ENCODE peak calls at places on chromosomes 1 and 21, in eight cellular contexts. O is endothelial cell of umbilical vein, V is PC-9, P is IMR-90, U is HCT116, Y is mammary epithelial cell, I is K562, K is SK-N-SH. B is an unnamed sample.
A peak's percentile ranks its signal among the peaks of the same experiment; 100 is the strongest.

GRCh38 chr1:183610053-183610452 is 19.8 kb upstream of the NCF2 start:
- DNase-seq in V (no peak), I (no peak), O (peak; percentile 45), Y (no peak), P (no peak), U (no peak), K (no peak), B (no peak)

GRCh38 chr1:9294440-9294773 is 1.7 kb downstream of the SPSB1 start:
- DNase-seq in O (peak; percentile 85), V (peak; percentile 82), I (no peak), U (no peak), Y (peak; percentile 89), P (peak; percentile 96), K (no peak), B (no peak)

GRCh38 chr1:7097938-7098592 is 312.8 kb downstream of the CAMTA1 start:
- DNase-seq in O (no peak), U (no peak), V (no peak), Y (no peak), P (no peak), I (no peak), K (no peak), B (no peak)

GRCh38 chr21:43959231-43960041 is 52.7 kb upstream of the TRAPPC10 start:
- DNase-seq in I (no peak), Y (no peak), P (no peak), U (no peak), O (no peak), K (no peak), V (no peak), B (no peak)

GRCh38 chr1:79386730-79387129 is 380.2 kb upstream of the ADGRL4 start:
- DNase-seq in O (no peak), I (no peak), U (no peak), P (no peak), V (peak; percentile 22), K (no peak), Y (no peak), B (no peak)

GRCh38 chr1:244322181-244322580 is 129.5 kb downstream of the ADSS2 start:
- DNase-seq in Y (no peak), I (no peak), K (no peak), P (no peak), V (no peak), U (no peak), O (no peak), B (no peak)

GRCh38 chr1:8472668-8473067 is 154.8 kb downstream of the SLC45A1 start:
- DNase-seq in O (no peak), U (no peak), Y (no peak), I (no peak), K (no peak), P (no peak), V (peak; percentile 68), B (no peak)

GRCh38 chr1:246293366-246294121 is 213.5 kb downstream of the SMYD3 start:
- DNase-seq in U (no peak), V (no peak), K (no peak), Y (no peak), P (no peak), O (no peak), I (no peak), B (no peak)

GRCh38 chr1:53112271-53112774 is 30.1 kb downstream of the SLC1A7 start:
- DNase-seq in U (no peak), P (peak; percentile 87), I (no peak), K (no peak), O (no peak), Y (no peak), V (peak; percentile 76), B (no peak)

GRCh38 chr1:201226859-201227488 is 36.4 kb downstream of the IGFN1 start:
- DNase-seq in P (no peak), V (no peak), I (no peak), U (no peak), O (no peak), Y (no peak), K (no peak), B (no peak)

GRCh38 chr1:156584813-156585212 is 5.3 kb downstream of the TTC24 start:
- DNase-seq in Y (no peak), U (no peak), P (no peak), K (peak; percentile 65), O (no peak), V (no peak), I (peak; percentile 57), B (peak; percentile 50)

GRCh38 chr1:3247521-3248031 is 178.6 kb downstream of the PRDM16 start:
- DNase-seq in V (no peak), P (no peak), Y (peak; percentile 2), K (no peak), U (no peak), O (no peak), I (no peak), B (peak; percentile 60)

GRCh38 chr1:182484531-182485257 is 34.7 kb downstream of the RGSL1 start:
- DNase-seq in V (no peak), K (peak; percentile 7), P (no peak), O (no peak), I (no peak), Y (peak; percentile 2), U (peak; percentile 16), B (peak; percentile 46)

GRCh38 chr1:116777831-116778830 is 23.9 kb downstream of the CD2 start:
- DNase-seq in Y (peak; percentile 78), P (peak; percentile 66), U (no peak), V (peak; percentile 37), K (no peak), I (no peak), O (no peak), B (no peak)

GRCh38 chr1:221097479-221098281 is 218.4 kb downstream of the HLX start:
- DNase-seq in O (no peak), P (peak; percentile 88), I (no peak), U (no peak), Y (peak; percentile 30), K (no peak), V (peak; percentile 37), B (no peak)

GRCh38 chr1:210233216-210233494 is 559 bp downstream of the SERTAD4 start:
- DNase-seq in Y (no peak), O (peak; percentile 36), U (no peak), K (peak; percentile 72), I (no peak), V (no peak), P (no peak), B (peak; percentile 56)

GRCh38 chr1:115098979-115099692 is 9.8 kb upstream of the TSPAN2 start:
- DNase-seq in V (peak; percentile 95), K (no peak), I (no peak), O (peak; percentile 65), Y (peak; percentile 41), U (no peak), P (peak; percentile 26), B (no peak)

GRCh38 chr1:201313086-201313485 is 29.8 kb downstream of the PKP1 start:
- DNase-seq in P (no peak), Y (no peak), V (no peak), U (no peak), I (no peak), K (no peak), O (no peak), B (no peak)

GRCh38 chr1:198300451-198300850 is 143.7 kb downstream of the NEK7 start:
- DNase-seq in P (no peak), V (no peak), U (no peak), I (no peak), O (no peak), Y (no peak), K (no peak), B (no peak)

GRCh38 chr1:31073044-31073443 is 7.5 kb upstream of the PUM1 start:
- DNase-seq in U (no peak), O (no peak), P (no peak), I (no peak), V (no peak), K (no peak), Y (no peak), B (no peak)

GRCh38 chr1:51957618-51958017 is 32.9 kb downstream of the RAB3B start:
- DNase-seq in P (no peak), V (no peak), O (no peak), Y (no peak), I (no peak), K (no peak), U (no peak), B (peak; percentile 32)

DNA sequence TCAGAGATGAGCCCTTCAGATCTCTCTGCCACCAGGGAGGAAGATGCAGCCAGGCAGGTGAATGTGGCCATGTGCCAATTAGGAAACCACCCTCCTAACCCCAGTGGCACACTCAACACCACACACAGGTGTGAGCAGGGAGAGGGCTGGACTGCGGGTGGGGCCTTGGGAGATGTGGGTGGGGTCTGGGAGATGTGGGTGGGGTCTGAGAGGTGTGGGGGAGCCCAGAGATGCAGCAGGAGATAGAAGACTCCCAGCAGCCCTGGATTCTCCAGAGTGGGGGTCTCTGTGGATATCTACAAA is 43.2 kb upstream of the COL6A1 start:
- DNase-seq in O (no peak), V (no peak), I (no peak), U (no peak), K (peak; percentile 16), P (no peak), Y (no peak), B (no peak)
- H3K9me3 ChIP-seq in O (no peaks in the 10 kb centered on the region), V (no peaks in the 10 kb centered on the region), I (no peaks in the 10 kb centered on the region), U (no peaks in the 10 kb centered on the region), K (peaks cover 5% of the 10 kb centered on the region), P (peaks cover 27% of the 10 kb centered on the region), Y (peaks cover 12% of the 10 kb centered on the region), B (no peaks in the 10 kb centered on the region)

GRCh38 chr1:21781971-21782867 is 730 bp downstream of the USP48 start:
- DNase-seq in V (peak; percentile 37), K (peak; percentile 54), O (peak; percentile 85), P (peak; percentile 54), Y (peak; percentile 65), U (no peak), I (peak; percentile 25), B (peak; percentile 76)
- H2AFZ ChIP-seq in V (peak overlapping the region; percentile 92), K (peak overlapping the region; percentile 67), O (peak overlapping the region; percentile 23), P (peak overlapping the region; percentile 98), Y (peak overlapping the region; percentile 85), U (no peak overlapping the region), I (peak overlapping the region; percentile 86), B (peak overlapping the region; percentile 99)

DNA sequence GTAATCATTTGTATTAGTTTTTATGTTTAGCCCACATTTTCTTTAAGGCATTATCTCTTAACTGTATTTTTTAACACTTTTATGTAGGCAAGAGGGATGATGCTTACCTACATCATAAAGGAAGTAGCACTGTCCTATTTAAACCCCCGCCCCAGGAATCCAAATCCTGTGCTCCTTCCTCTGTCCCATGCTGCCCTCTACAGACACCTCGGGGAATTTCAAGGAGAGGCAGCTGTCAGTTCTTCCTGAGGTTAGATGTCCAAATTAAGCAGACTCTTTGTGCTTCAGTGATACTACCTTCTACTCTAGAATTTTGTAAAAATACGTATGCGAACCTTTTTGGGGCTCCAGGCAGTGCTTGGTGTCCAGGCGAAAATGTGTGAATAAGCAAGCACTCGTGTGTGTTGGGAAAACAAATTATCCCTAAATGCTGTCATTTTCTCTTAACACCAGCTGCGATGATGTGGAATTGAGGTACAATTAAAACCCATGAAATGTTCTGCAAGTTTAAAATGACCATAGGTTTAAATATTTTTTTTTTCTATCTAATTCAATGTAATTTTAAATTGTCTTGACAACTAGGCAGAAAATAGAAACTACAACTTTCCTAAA is 19.2 kb downstream of the CRCT1 start:
- DNase-seq in U (peak; percentile 56), K (peak; percentile 45), I (peak; percentile 55), V (no peak), O (peak; percentile 36), Y (peak; percentile 50), P (peak; percentile 15), B (no peak)
- H3K9me3 ChIP-seq in U (no peaks in the 10 kb centered on the region), K (no peaks in the 10 kb centered on the region), I (no peaks in the 10 kb centered on the region), V (no peaks in the 10 kb centered on the region), O (no peaks in the 10 kb centered on the region), Y (no peaks in the 10 kb centered on the region), P (no peaks in the 10 kb centered on the region), B (peaks cover 45% of the 10 kb centered on the region)

DNA sequence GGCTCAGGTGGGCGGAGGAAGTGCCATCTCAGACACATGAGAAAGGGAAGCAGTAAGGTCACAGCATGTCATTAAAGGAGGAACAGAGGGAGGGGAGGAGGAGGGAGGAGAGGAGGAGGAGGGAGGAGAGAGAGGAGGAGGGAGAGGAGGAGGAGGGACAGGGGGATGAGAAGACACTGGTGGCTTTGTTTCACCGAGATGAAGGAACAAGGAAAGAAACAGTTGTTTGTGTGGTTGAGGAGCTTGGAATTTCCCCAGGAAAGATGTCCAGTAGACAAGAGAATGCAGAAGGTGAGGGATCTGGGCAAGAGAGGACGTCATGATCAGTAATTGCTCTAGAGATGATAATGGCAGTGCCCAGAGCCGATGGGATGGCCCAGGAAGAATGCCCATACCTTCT is 97.7 kb downstream of the AJAP1 start:
- DNase-seq in V (no peak), O (no peak), I (no peak), U (no peak), P (no peak), Y (no peak), K (no peak), B (no peak)
- H2AFZ ChIP-seq in V (no peak overlapping the region), O (no peak overlapping the region), I (no peak overlapping the region), U (no peak overlapping the region), P (no peak overlapping the region), Y (no peak overlapping the region), K (no peak overlapping the region), B (no peak overlapping the region)